ENCODE peak calls at places on chromosomes 13 and 19, in five cellular contexts. One of them, this sample, is unnamed.

GRCh38 chr19:511101-511841 is 4.0 kb downstream of the TPGS1 start:
- DNase-seq in OCI-LY7: peak
- DNase-seq in WTC11: peak
- DNase-seq in foreskin fibroblast: no peak
- DNase-seq in HCT116: peak
- DNase-seq in this sample: peak

GRCh38 chr19:39934584-39935233 is at the start of gene FCGBP:
- DNase-seq in OCI-LY7: no peak
- DNase-seq in HCT116: no peak
- DNase-seq in foreskin fibroblast: no peak
- DNase-seq in WTC11: no peak
- DNase-seq in this sample: no peak

GRCh38 chr19:45211751-45212381 is 33.3 kb downstream of the BLOC1S3 start:
- DNase-seq in foreskin fibroblast: no peak
- DNase-seq in WTC11: no peak
- DNase-seq in OCI-LY7: no peak
- DNase-seq in HCT116: no peak
- DNase-seq in this sample: peak

GRCh38 chr19:4977299-4978174 is 8.6 kb downstream of the KDM4B start:
- DNase-seq in foreskin fibroblast: peak
- DNase-seq in OCI-LY7: no peak
- DNase-seq in HCT116: no peak
- DNase-seq in WTC11: no peak
- DNase-seq in this sample: no peak

GRCh38 chr19:45569619-45570421 is 14.8 kb downstream of the OPA3 start:
- DNase-seq in OCI-LY7: peak
- DNase-seq in WTC11: peak
- DNase-seq in HCT116: peak
- DNase-seq in foreskin fibroblast: peak
- DNase-seq in this sample: peak

GRCh38 chr19:3324405-3324856 is 42.0 kb upstream of the NFIC start:
- DNase-seq in foreskin fibroblast: no peak
- DNase-seq in WTC11: peak
- DNase-seq in HCT116: peak
- DNase-seq in OCI-LY7: peak
- DNase-seq in this sample: peak

GRCh38 chr13:31172535-31172934 is 10.8 kb upstream of the HSPH1 start:
- DNase-seq in foreskin fibroblast: peak
- DNase-seq in HCT116: peak
- DNase-seq in OCI-LY7: no peak
- DNase-seq in WTC11: no peak
- DNase-seq in this sample: no peak

GRCh38 chr19:32257326-32258073 is 87.9 kb upstream of the ZNF507 start:
- DNase-seq in foreskin fibroblast: no peak
- DNase-seq in OCI-LY7: no peak
- DNase-seq in WTC11: no peak
- DNase-seq in HCT116: no peak
- DNase-seq in this sample: no peak

GRCh38 chr13:44876782-44877324 is 112.4 kb downstream of the NUFIP1 start:
- DNase-seq in foreskin fibroblast: no peak
- DNase-seq in WTC11: peak
- DNase-seq in HCT116: peak
- DNase-seq in OCI-LY7: no peak
- DNase-seq in this sample: no peak

GRCh38 chr13:37386276-37386675 is 212.3 kb downstream of the POSTN start:
- DNase-seq in foreskin fibroblast: no peak
- DNase-seq in OCI-LY7: no peak
- DNase-seq in HCT116: no peak
- DNase-seq in WTC11: no peak
- DNase-seq in this sample: no peak

GRCh38 chr19:22595422-22595821 is 38.7 kb upstream of the ZNF492 start:
- DNase-seq in HCT116: no peak
- DNase-seq in foreskin fibroblast: no peak
- DNase-seq in OCI-LY7: no peak
- DNase-seq in WTC11: no peak
- DNase-seq in this sample: no peak

GRCh38 chr13:44237276-44237767 is 136.3 kb upstream of the SERP2 start:
- DNase-seq in OCI-LY7: no peak
- DNase-seq in HCT116: no peak
- DNase-seq in foreskin fibroblast: peak
- DNase-seq in WTC11: no peak
- DNase-seq in this sample: no peak

GRCh38 chr13:111882351-111882750 is 184.6 kb upstream of the SOX1 start:
- DNase-seq in HCT116: no peak
- DNase-seq in WTC11: no peak
- DNase-seq in foreskin fibroblast: no peak
- DNase-seq in OCI-LY7: no peak
- DNase-seq in this sample: no peak

GRCh38 chr19:37313335-37313627 is 57.6 kb upstream of the ZNF527 start:
- DNase-seq in HCT116: no peak
- DNase-seq in OCI-LY7: no peak
- DNase-seq in WTC11: no peak
- DNase-seq in foreskin fibroblast: no peak
- DNase-seq in this sample: no peak

GRCh38 chr19:37304884-37305255 is 66.0 kb upstream of the ZNF527 start:
- DNase-seq in foreskin fibroblast: no peak
- DNase-seq in OCI-LY7: no peak
- DNase-seq in WTC11: no peak
- DNase-seq in HCT116: no peak
- DNase-seq in this sample: no peak

GRCh38 chr19:37304190-37304883 is 66.6 kb upstream of the ZNF527 start:
- DNase-seq in HCT116: no peak
- DNase-seq in WTC11: peak
- DNase-seq in OCI-LY7: no peak
- DNase-seq in foreskin fibroblast: no peak
- DNase-seq in this sample: peak

GRCh38 chr19:37306383-37306963 is 64.4 kb upstream of the ZNF527 start:
- DNase-seq in HCT116: no peak
- DNase-seq in foreskin fibroblast: no peak
- DNase-seq in OCI-LY7: no peak
- DNase-seq in WTC11: no peak
- DNase-seq in this sample: peak

GRCh38 chr19:37309834-37310575 is 60.9 kb upstream of the ZNF527 start:
- DNase-seq in foreskin fibroblast: no peak
- DNase-seq in WTC11: no peak
- DNase-seq in HCT116: no peak
- DNase-seq in OCI-LY7: peak
- DNase-seq in this sample: no peak
- TF ChIP-seq CTCF in foreskin fibroblast: no peak
- TF ChIP-seq CTCF in WTC11: peak
- TF ChIP-seq CTCF in HCT116: no peak
- TF ChIP-seq CTCF in OCI-LY7: peak
- TF ChIP-seq CTCF in this sample: no peak

GRCh38 chr19:7522072-7522922 is at the start of gene MCOLN1:
- DNase-seq in WTC11: peak
- DNase-seq in HCT116: peak
- DNase-seq in foreskin fibroblast: peak
- DNase-seq in OCI-LY7: peak
- DNase-seq in this sample: peak
- TF ChIP-seq CTCF in WTC11: no peak
- TF ChIP-seq CTCF in HCT116: no peak
- TF ChIP-seq CTCF in foreskin fibroblast: no peak
- TF ChIP-seq CTCF in OCI-LY7: no peak
- TF ChIP-seq CTCF in this sample: peak

GRCh38 chr19:19064098-19064722 is 416 bp downstream of the SLC25A42 start:
- DNase-seq in WTC11: no peak
- DNase-seq in OCI-LY7: peak
- DNase-seq in HCT116: no peak
- DNase-seq in foreskin fibroblast: no peak
- DNase-seq in this sample: no peak
- TF ChIP-seq CTCF in WTC11: no peak
- TF ChIP-seq CTCF in OCI-LY7: peak
- TF ChIP-seq CTCF in HCT116: no peak
- TF ChIP-seq CTCF in foreskin fibroblast: peak
- TF ChIP-seq CTCF in this sample: no peak

GRCh38 chr19:52897149-52897935 is at the start of gene ZNF320:
- DNase-seq in WTC11: peak
- DNase-seq in OCI-LY7: peak
- DNase-seq in foreskin fibroblast: peak
- DNase-seq in HCT116: peak
- DNase-seq in this sample: peak
- TF ChIP-seq CTCF in WTC11: no peak
- TF ChIP-seq CTCF in OCI-LY7: no peak
- TF ChIP-seq CTCF in foreskin fibroblast: no peak
- TF ChIP-seq CTCF in HCT116: no peak
- TF ChIP-seq CTCF in this sample: no peak

DNA sequence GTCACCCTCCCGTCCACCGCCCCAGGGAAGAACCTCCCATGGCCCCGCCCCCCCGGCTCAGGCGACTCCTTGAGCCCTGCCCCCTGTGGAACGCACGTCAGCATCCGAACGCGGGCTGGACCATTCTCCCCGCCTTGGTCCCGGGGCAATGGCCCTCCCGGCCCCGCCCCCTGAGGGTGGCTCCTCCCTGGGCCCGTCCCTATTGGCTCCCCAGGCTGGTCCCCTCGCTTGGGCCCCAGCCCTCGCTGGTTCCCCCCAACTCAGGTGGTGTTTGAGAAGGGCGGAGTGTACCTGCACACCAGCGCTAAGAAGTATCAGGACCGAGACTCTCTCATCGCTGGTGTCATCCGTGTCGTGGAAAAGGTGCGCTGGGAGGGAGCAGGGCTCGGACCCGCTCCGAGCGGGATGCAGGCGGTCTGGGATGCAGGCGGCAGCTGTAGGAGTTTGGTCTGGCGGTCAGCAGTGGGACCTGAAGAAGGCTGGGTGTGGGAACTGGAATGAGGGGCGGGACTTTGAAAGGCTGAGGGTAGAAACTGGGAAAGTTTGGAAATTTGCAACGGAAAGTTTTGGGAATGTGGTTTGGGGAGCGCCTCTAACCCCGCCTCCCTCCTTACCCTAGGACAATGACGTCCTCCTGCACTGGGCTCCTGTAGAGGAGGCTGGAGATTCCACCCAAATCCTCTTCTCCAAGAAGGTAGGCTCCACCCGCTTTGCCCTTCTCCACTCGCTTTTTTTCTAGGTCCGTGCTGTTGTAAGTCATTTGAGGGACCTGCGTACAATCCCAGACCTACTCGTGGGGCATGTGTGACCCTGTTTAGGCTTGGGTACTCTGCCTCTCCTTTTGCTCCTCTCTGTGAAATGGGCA is 609 bp downstream of the TBC1D17 start:
- DNase-seq in foreskin fibroblast: peak
- DNase-seq in OCI-LY7: peak
- DNase-seq in WTC11: peak
- DNase-seq in HCT116: peak
- DNase-seq in this sample: peak
- TF ChIP-seq CTCF in foreskin fibroblast: no peak
- TF ChIP-seq CTCF in OCI-LY7: no peak
- TF ChIP-seq CTCF in WTC11: no peak
- TF ChIP-seq CTCF in HCT116: no peak
- TF ChIP-seq CTCF in this sample: no peak

GRCh38 chr13:46994492-46994891 is 97.6 kb upstream of the HTR2A start:
- DNase-seq in foreskin fibroblast: no peak
- DNase-seq in OCI-LY7: no peak
- DNase-seq in WTC11: no peak
- DNase-seq in HCT116: no peak
- DNase-seq in this sample: no peak

GRCh38 chr13:46995874-46996273 is 99.0 kb upstream of the HTR2A start:
- DNase-seq in foreskin fibroblast: no peak
- DNase-seq in OCI-LY7: peak
- DNase-seq in WTC11: no peak
- DNase-seq in HCT116: no peak
- DNase-seq in this sample: no peak

GRCh38 chr13:46996316-46996715 is 99.5 kb upstream of the HTR2A start:
- DNase-seq in WTC11: no peak
- DNase-seq in HCT116: no peak
- DNase-seq in OCI-LY7: no peak
- DNase-seq in foreskin fibroblast: no peak
- DNase-seq in this sample: no peak

DNA sequence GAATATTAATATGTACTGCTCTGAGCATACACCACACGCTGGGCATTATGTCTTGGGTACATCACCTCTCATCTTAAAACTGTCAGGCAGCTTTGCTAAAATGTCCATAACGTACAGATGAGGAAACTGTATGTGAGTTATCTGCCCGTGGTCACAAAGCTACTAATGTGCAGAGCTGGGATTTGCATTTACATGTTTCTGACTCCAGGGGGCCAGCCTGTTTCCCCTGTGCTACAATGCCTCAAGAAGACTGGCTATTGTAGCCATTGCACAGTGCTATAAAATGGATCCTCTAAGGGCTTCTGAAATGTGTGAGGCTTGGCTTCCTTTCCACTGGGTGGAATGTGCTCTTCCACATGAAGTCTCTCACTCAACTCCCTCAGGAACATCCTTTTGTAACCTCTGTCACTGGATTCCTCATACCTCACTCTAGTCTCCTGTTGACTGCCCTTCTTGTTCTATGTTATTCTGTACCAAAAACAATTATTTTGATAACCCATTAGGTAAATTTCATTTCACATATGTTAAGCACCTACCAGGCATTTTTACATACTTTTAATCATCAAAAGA is 95.6 kb upstream of the HTR2A start:
- DNase-seq in HCT116: peak
- DNase-seq in foreskin fibroblast: no peak
- DNase-seq in OCI-LY7: peak
- DNase-seq in WTC11: no peak
- DNase-seq in this sample: no peak
- TF ChIP-seq CTCF in HCT116: no peak
- TF ChIP-seq CTCF in foreskin fibroblast: peak
- TF ChIP-seq CTCF in OCI-LY7: peak
- TF ChIP-seq CTCF in WTC11: no peak
- TF ChIP-seq CTCF in this sample: no peak

GRCh38 chr13:35818577-35819165 is 312.5 kb downstream of the DCLK1 start:
- DNase-seq in HCT116: peak
- DNase-seq in OCI-LY7: peak
- DNase-seq in foreskin fibroblast: no peak
- DNase-seq in WTC11: no peak
- DNase-seq in this sample: no peak
- TF ChIP-seq CTCF in HCT116: peak
- TF ChIP-seq CTCF in OCI-LY7: peak
- TF ChIP-seq CTCF in foreskin fibroblast: peak
- TF ChIP-seq CTCF in WTC11: peak
- TF ChIP-seq CTCF in this sample: peak

GRCh38 chr13:81223784-81224501 is 883.0 kb upstream of the SPRY2 start:
- DNase-seq in HCT116: no peak
- DNase-seq in foreskin fibroblast: no peak
- DNase-seq in OCI-LY7: no peak
- DNase-seq in WTC11: no peak
- DNase-seq in this sample: no peak

GRCh38 chr13:81224502-81224833 is 883.5 kb upstream of the SPRY2 start:
- DNase-seq in HCT116: no peak
- DNase-seq in foreskin fibroblast: no peak
- DNase-seq in WTC11: no peak
- DNase-seq in OCI-LY7: no peak
- DNase-seq in this sample: no peak
- TF ChIP-seq CTCF in HCT116: no peak
- TF ChIP-seq CTCF in foreskin fibroblast: no peak
- TF ChIP-seq CTCF in WTC11: no peak
- TF ChIP-seq CTCF in OCI-LY7: no peak
- TF ChIP-seq CTCF in this sample: no peak